ENCODE peak calls at places on chromosomes 12 and 14, in seven cellular contexts. O is HepG2, Y is SK-N-SH, H is HCT116, X is A549, M is Panc1, A is GM12878. U is an unnamed sample.

GRCh38 chr14:55832122-55832911 is 252.3 kb downstream of the KTN1 start:
- DNase-seq in O (peak; percentile 81), Y (no peak), H (no peak), X (peak; percentile 89), M (no peak), A (no peak), U (no peak)

GRCh38 chr12:57000393-57000792 is 6.0 kb downstream of the ZBTB39 start:
- DNase-seq in O (no peak), Y (no peak), H (no peak), X (no peak), M (no peak), A (no peak), U (no peak)

GRCh38 chr14:101072945-101073597 is 169.5 kb upstream of the RTL1 start:
- DNase-seq in O (peak; percentile 77), Y (peak; percentile 91), H (peak; percentile 92), X (peak; percentile 97), M (peak; percentile 75), A (no peak), U (peak; percentile 80)

GRCh38 chr14:93891756-93892504 is 35.2 kb upstream of the FAM181A start:
- DNase-seq in O (no peak), Y (no peak), H (no peak), X (no peak), M (no peak), A (no peak), U (no peak)

GRCh38 chr14:23829736-23830474 is 123.7 kb upstream of the DHRS4 start:
- DNase-seq in O (peak; percentile 81), Y (no peak), H (peak; percentile 93), X (peak; percentile 89), M (peak; percentile 78), A (no peak), U (no peak)

GRCh38 chr14:101977311-101978071 is 13.1 kb downstream of the DYNC1H1 start:
- DNase-seq in O (no peak), Y (no peak), H (no peak), X (no peak), M (no peak), A (no peak), U (no peak)

GRCh38 chr14:53510281-53510912 is 357.3 kb upstream of the DDHD1 start:
- DNase-seq in O (no peak), Y (no peak), H (no peak), X (no peak), M (no peak), A (no peak), U (no peak)

GRCh38 chr14:56273151-56273550 is 154.9 kb downstream of the PELI2 start:
- DNase-seq in O (no peak), Y (no peak), H (no peak), X (no peak), M (no peak), A (no peak), U (no peak)

GRCh38 chr12:95214466-95214865 is 2.8 kb downstream of the FGD6 start:
- DNase-seq in O (no peak), Y (no peak), H (no peak), X (no peak), M (no peak), A (no peak), U (no peak)

GRCh38 chr14:26180221-26180620 is 417.6 kb downstream of the NOVA1 start:
- DNase-seq in O (no peak), Y (no peak), H (no peak), X (no peak), M (no peak), A (no peak), U (no peak)

GRCh38 chr14:38583471-38583870 is 327.6 kb upstream of the CLEC14A start:
- DNase-seq in O (no peak), Y (no peak), H (no peak), X (no peak), M (no peak), A (no peak), U (no peak)

GRCh38 chr12:46801293-46801692 is 24.5 kb downstream of the SLC38A4 start:
- DNase-seq in O (peak; percentile 48), Y (no peak), H (no peak), X (no peak), M (no peak), A (no peak), U (no peak)

GRCh38 chr12:69456239-69456638 is 13.9 kb upstream of the FRS2 start:
- DNase-seq in O (no peak), Y (no peak), H (no peak), X (no peak), M (no peak), A (no peak), U (no peak)

GRCh38 chr12:69459477-69459876 is 10.7 kb upstream of the FRS2 start:
- DNase-seq in O (no peak), Y (no peak), H (no peak), X (no peak), M (no peak), A (no peak), U (no peak)

GRCh38 chr12:69457433-69457832 is 12.8 kb upstream of the FRS2 start:
- DNase-seq in O (no peak), Y (no peak), H (no peak), X (no peak), M (no peak), A (no peak), U (no peak)
- TF ChIP-seq CTCF in O (no peak), Y (no peak), H (no peak), X (no peak), M (no peak), A (no peak), U (no peak)

GRCh38 chr12:2242816-2243215 is 190.0 kb downstream of the CACNA1C start:
- DNase-seq in O (no peak), Y (no peak), H (no peak), X (no peak), M (no peak), A (no peak), U (no peak)

GRCh38 chr12:2242206-2242605 is 189.4 kb downstream of the CACNA1C start:
- DNase-seq in O (no peak), Y (no peak), H (no peak), X (no peak), M (no peak), A (no peak), U (no peak)

GRCh38 chr12:2243275-2243674 is 190.5 kb downstream of the CACNA1C start:
- DNase-seq in O (no peak), Y (no peak), H (no peak), X (no peak), M (no peak), A (no peak), U (no peak)

GRCh38 chr12:2246358-2246757 is 193.6 kb downstream of the CACNA1C start:
- DNase-seq in O (no peak), Y (no peak), H (no peak), X (no peak), M (no peak), A (no peak), U (no peak)

GRCh38 chr12:2244013-2244861 is 191.4 kb downstream of the CACNA1C start:
- DNase-seq in O (peak; percentile 50), Y (no peak), H (peak; percentile 2), X (no peak), M (no peak), A (no peak), U (peak; percentile 77)
- TF ChIP-seq REST in O (no peak), Y (no peak), H (no peak), X (no peak), M (no peak), A (no peak), U (no peak)

GRCh38 chr12:63420206-63420644 is 248.1 kb downstream of the DPY19L2 start:
- DNase-seq in O (peak; percentile 36), Y (peak; percentile 37), H (peak; percentile 73), X (peak; percentile 76), M (peak; percentile 36), A (peak; percentile 24), U (peak; percentile 97)

GRCh38 chr12:63419119-63419518 is 249.2 kb downstream of the DPY19L2 start:
- DNase-seq in O (no peak), Y (no peak), H (peak; percentile 81), X (peak; percentile 24), M (peak; percentile 2), A (no peak), U (peak; percentile 13)

GRCh38 chr12:63423839-63424238 is 244.5 kb downstream of the DPY19L2 start:
- DNase-seq in O (no peak), Y (no peak), H (no peak), X (no peak), M (no peak), A (no peak), U (no peak)
- H3K27ac ChIP-seq in O (no peak overlapping the region), Y (no peak overlapping the region), H (no peak overlapping the region), X (no peak overlapping the region), M (no peak overlapping the region), A (no peak overlapping the region), U (no peak overlapping the region)

DNA sequence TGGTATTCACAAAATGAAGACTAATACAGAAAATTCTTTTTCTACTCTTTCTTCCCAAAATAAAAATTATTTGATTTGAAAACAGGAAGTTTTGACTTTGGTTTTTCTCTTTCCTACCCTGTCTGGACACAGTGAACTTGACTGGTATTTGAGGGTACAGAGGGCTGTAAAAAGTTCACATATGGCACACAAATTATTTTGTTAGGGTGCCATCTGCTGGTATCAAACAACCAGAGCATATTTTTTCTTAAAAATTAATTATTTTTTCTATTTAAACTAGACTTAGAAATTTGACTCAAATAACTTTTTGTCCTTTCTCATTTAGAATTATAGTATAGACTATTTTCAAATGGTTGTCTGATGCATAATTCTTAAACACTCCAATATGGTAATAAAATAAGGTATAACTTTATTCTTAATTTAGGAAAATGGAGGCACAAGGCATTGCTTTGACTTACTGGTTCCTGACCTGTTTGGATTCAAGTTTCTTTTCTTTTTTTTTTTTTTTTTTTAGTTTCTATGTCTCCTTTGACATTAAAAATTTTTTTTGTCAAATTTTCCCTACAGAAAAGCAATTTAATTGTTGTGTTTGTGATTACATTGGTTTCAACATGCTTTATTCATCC is 390.6 kb downstream of the PRKD1 start:
- DNase-seq in O (peak; percentile 25), Y (peak; percentile 4), H (no peak), X (peak; percentile 18), M (no peak), A (no peak), U (no peak)
- TF ChIP-seq CTCF in O (peak; percentile 31), Y (peak; percentile 69), H (peak; percentile 21), X (peak; percentile 62), M (peak; percentile 49), A (peak; percentile 11), U (peak; percentile 29)

DNA sequence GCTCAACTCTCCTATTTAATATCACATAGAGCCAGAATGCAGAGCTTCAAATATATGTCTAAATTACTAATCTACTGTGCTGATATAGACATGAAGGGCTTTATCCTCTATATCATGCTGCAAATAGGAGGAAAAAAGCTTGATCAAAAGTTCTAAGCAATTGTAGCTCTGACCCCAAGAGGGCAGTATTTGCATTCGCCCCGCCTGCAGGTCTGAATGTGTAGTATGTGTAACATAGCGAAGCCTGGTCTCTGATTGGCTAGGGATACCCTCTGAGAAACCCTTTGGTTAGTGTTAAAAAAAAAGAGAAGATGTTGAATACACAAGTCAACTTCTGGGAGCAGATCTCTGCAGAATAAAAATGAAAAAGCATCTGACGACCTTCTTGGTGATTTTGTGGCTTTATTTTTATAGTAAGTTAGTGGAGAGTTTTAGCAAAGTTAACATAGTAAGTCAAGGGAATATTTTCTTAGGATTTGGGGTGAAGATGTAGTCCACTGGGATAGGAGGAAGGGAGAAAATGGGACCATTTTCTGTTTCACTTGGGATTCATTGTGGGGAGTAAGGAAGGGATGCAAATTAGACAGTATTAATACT is 151.6 kb upstream of the OR4E1 start:
- DNase-seq in O (peak; percentile 68), Y (peak; percentile 26), H (peak; percentile 48), X (peak; percentile 59), M (no peak), A (no peak), U (peak; percentile 91)
- TF ChIP-seq REST in O (no peak), Y (no peak), H (no peak), X (no peak), M (no peak), A (no peak), U (no peak)

GRCh38 chr14:91899213-91899612 is 31.9 kb upstream of the TC2N start:
- DNase-seq in O (no peak), Y (no peak), H (no peak), X (peak; percentile 12), M (no peak), A (no peak), U (no peak)
- H3K27ac ChIP-seq in O (no peak overlapping the region), Y (no peak overlapping the region), H (no peak overlapping the region), X (no peak overlapping the region), M (no peak overlapping the region), A (no peak overlapping the region), U (no peak overlapping the region)

U was measured in GM23338.